ENCODE peak calls at places on chromosomes 2 and 18, in seven cellular contexts. J is HepG2, Y is ovary, Z is A549, H is stomach, O is Peyer's patch, E is heart left ventricle. P is an unnamed sample.

GRCh38 chr2:172261292-172261691 is 158.6 kb upstream of the DLX2 start:
- DNase-seq in Z (no peak), Y (no peak), J (no peak), E (no peak), O (no peak), H (no peak), P (no peak)

GRCh38 chr2:231199219-231199618 is 788 bp downstream of the ARMC9 start:
- DNase-seq in Z (no peak), E (no peak), O (no peak), Y (no peak), J (no peak), H (no peak), P (no peak)

GRCh38 chr2:152062130-152063091 is 36.4 kb downstream of the CACNB4 start:
- DNase-seq in E (no peak), J (no peak), Y (no peak), H (no peak), Z (peak; percentile 28), O (no peak), P (peak; percentile 36)

GRCh38 chr2:169178364-169178763 is 109.0 kb downstream of the DHRS9 start:
- DNase-seq in H (no peak), J (no peak), Z (no peak), O (no peak), Y (no peak), E (no peak), P (no peak)

GRCh38 chr2:212385241-212385640 is 153.4 kb downstream of the ERBB4 start:
- DNase-seq in O (no peak), Y (no peak), Z (no peak), E (no peak), H (no peak), J (no peak), P (no peak)

GRCh38 chr2:69196327-69197117 is 183.5 kb downstream of the ANTXR1 start:
- DNase-seq in E (no peak), H (no peak), Z (no peak), O (no peak), Y (no peak), J (peak; percentile 75), P (no peak)

GRCh38 chr2:29834624-29835023 is 86.8 kb downstream of the ALK start:
- DNase-seq in H (no peak), Y (no peak), E (no peak), Z (no peak), O (no peak), J (no peak), P (no peak)

GRCh38 chr2:165720526-165720925 is 73.5 kb downstream of the GALNT3 start:
- DNase-seq in Z (no peak), J (no peak), E (no peak), O (no peak), H (no peak), Y (no peak), P (no peak)

GRCh38 chr18:54875063-54875462 is 46.8 kb downstream of the RAB27B start:
- DNase-seq in E (no peak), H (no peak), Y (no peak), J (no peak), Z (no peak), O (no peak), P (no peak)

GRCh38 chr2:123047186-123047585 is 977.9 kb upstream of the CNTNAP5 start:
- DNase-seq in H (no peak), Y (no peak), O (no peak), Z (no peak), E (no peak), J (no peak), P (no peak)

GRCh38 chr2:136375017-136375901 is 257.3 kb upstream of the CXCR4 start:
- DNase-seq in E (no peak), H (no peak), O (no peak), Y (no peak), Z (no peak), J (no peak), P (no peak)

GRCh38 chr2:151979694-151980093 is 119.2 kb downstream of the CACNB4 start:
- DNase-seq in E (no peak), H (no peak), Z (no peak), J (no peak), Y (no peak), O (no peak), P (no peak)

GRCh38 chr2:99666256-99666655 is 176.4 kb upstream of the REV1 start:
- DNase-seq in E (no peak), O (no peak), Z (no peak), H (no peak), J (no peak), Y (no peak), P (no peak)

GRCh38 chr18:48955528-48956261 is 4.9 kb upstream of the SMAD7 start:
- DNase-seq in Y (peak; percentile 37), J (no peak), O (no peak), E (peak; percentile 65), H (peak; percentile 50), Z (no peak), P (peak; percentile 79)

DNA sequence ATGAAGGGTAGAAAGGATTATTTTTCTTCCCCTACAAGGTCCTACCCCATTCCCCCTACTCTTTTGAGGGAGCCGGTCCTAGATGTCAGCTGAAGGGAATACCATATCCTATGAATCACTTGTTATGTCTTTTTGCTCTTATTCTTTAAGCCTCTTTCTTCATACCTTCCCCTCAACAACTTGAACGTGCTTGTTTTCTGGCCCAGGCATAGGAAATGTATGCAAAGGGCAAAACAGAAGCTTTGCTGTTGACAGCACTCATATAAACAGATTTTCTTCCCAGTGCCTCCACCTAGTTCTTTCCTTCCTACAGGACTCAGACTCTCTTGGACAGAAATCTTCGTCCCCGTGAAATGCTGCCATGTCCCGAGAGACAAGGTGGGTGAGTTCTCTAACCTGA is 64.6 kb downstream of the TMEM17 start:
- DNase-seq in E (no peak), Z (no peak), H (no peak), Y (no peak), O (no peak), J (no peak), P (no peak)
- H3K27ac ChIP-seq in E (no peak overlapping the region), Z (no peak overlapping the region), H (no peak overlapping the region), Y (no peak overlapping the region), O (no peak overlapping the region), J (no peak overlapping the region), P (no peak overlapping the region)

DNA sequence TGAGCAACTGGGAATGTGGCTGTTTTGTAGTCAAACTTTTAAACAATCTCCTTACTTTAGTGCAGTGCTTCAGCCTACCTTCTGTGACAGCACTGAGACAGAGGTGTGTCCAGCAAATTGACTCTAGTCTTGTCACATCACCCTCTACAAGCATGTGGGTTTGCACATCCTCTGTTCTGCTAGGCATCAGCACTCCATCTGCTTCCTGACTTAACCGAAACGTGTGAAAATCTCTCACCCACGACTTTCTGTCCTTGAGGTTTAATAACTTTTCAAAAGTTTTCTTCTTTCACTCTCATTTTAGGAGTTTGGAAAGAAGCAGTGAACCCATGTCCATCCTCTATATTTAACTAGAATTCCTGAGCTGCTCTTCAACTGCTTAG is 42.6 kb downstream of the TTR start:
- DNase-seq in E (no peak), O (no peak), Z (no peak), H (no peak), J (no peak), Y (no peak), P (no peak)
- TF ChIP-seq POLR2A in E (no peak), O (no peak), Z (no peak), H (no peak), J (no peak), Y (no peak), P (no peak)

DNA sequence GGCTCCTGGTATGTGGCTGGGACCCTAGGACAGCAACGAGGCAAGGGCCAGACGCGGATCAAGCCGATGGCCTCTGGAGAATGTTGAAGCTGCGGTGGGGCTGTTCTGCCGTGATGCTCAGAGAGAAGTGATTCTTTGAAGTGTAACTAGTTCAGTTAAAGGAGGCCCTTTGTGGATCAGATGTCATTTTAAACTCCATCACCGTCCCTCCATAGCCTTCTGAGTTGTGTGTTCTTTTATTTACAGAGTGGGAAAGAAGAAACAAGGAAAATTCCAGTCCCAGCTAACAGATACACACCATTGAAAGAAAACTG is 403 bp downstream of the PNO1 start:
- DNase-seq in Y (no peak), H (no peak), E (no peak), J (no peak), O (no peak), Z (no peak), P (no peak)
- H3K27ac ChIP-seq in Y (no peak overlapping the region), H (peak overlapping the region; percentile 90), E (peak overlapping the region; percentile 88), J (peak overlapping the region; percentile 90), O (peak overlapping the region; percentile 86), Z (peak overlapping the region; percentile 91), P (peak overlapping the region; percentile 97)

DNA sequence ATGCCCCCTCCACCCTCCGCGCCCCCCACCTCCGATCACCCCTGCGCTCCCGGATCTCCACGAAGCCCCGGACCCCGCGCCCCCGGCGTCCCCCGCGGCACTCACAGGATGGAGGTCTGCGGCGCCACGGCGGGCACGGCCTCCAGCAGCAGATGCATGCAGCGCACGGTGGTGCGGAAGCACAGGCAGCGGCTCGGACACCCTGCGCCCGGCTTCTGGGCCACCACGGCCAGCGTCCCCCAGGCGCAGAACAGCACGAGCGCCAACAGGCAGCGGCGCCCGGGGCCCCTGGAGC is 217 bp downstream of the PXDN start:
- DNase-seq in J (no peak), H (no peak), Y (peak; percentile 68), E (no peak), O (no peak), Z (no peak), P (no peak)
- TF ChIP-seq POLR2A in J (no peak), H (no peak), Y (no peak), E (no peak), O (peak; percentile 18), Z (no peak), P (no peak)

GRCh38 chr2:100984892-100985307 is 17.2 kb upstream of the RPL31 start:
- DNase-seq in Y (peak; percentile 76), E (peak; percentile 88), J (peak; percentile 81), O (peak; percentile 83), H (peak; percentile 80), Z (peak; percentile 57), P (peak; percentile 83)
- H3K27ac ChIP-seq in Y (no peak overlapping the region), E (no peak overlapping the region), J (no peak overlapping the region), O (no peak overlapping the region), H (peak overlapping the region; percentile 34), Z (peak overlapping the region; percentile 61), P (peak overlapping the region; percentile 64)